ENCODE peak calls at places on chromosomes 12 and 14, in five cellular contexts. P, U, W, Z and X are unnamed samples.

GRCh38 chr14:91067186-91067585 is 6.7 kb upstream of the RPS6KA5 start:
- DNase-seq in P (no peak), U (no peak), W (no peak), Z (no peak), X (no peak)

GRCh38 chr14:61662437-61663311 is 32.6 kb upstream of the HIF1A start:
- DNase-seq in P (peak), Z (peak), U (peak), W (no peak), X (peak)

GRCh38 chr12:109999983-110000505 is 814 bp downstream of the ANKRD13A start:
- DNase-seq in U (peak), P (peak), W (no peak), Z (no peak), X (no peak)

GRCh38 chr12:5650804-5651461 is 219.0 kb downstream of the NTF3 start:
- DNase-seq in Z (no peak), P (no peak), W (no peak), U (no peak), X (no peak)

GRCh38 chr12:79186506-79186905 is 321.9 kb downstream of the SYT1 start:
- DNase-seq in U (no peak), Z (no peak), P (no peak), W (no peak), X (no peak)

GRCh38 chr12:49984476-49984890 is 11.7 kb downstream of the AQP6 start:
- DNase-seq in P (no peak), Z (no peak), W (no peak), U (no peak), X (no peak)

GRCh38 chr12:92432724-92433281 is 270.0 kb upstream of the PLEKHG7 start:
- DNase-seq in Z (no peak), W (no peak), P (no peak), U (no peak), X (no peak)

GRCh38 chr12:55762646-55763045 is 19.7 kb downstream of the GDF11 start:
- DNase-seq in U (no peak), P (no peak), W (no peak), Z (no peak), X (no peak)

GRCh38 chr14:39957987-39958386 is 525.8 kb upstream of the FBXO33 start:
- DNase-seq in U (no peak), W (no peak), Z (no peak), P (no peak), X (no peak)

GRCh38 chr12:106910202-106910601 is 45.5 kb upstream of the TMEM263 start:
- DNase-seq in W (no peak), Z (no peak), P (no peak), U (no peak), X (no peak)

GRCh38 chr14:105060751-105061427 is 4.3 kb downstream of the GPR132 start:
- DNase-seq in Z (no peak), U (no peak), W (no peak), P (no peak), X (no peak)

GRCh38 chr14:24858684-24859083 is 191.3 kb downstream of the STXBP6 start:
- DNase-seq in P (no peak), U (no peak), W (no peak), Z (no peak), X (no peak)

GRCh38 chr12:98653866-98654493 is 8.9 kb downstream of the APAF1 start:
- DNase-seq in W (no peak), Z (no peak), P (peak), U (peak), X (no peak)

GRCh38 chr12:14994610-14995009 is 21.8 kb downstream of the PDE6H start:
- DNase-seq in U (no peak), P (no peak), W (no peak), Z (no peak), X (no peak)

GRCh38 chr12:4134833-4135597 is 138.5 kb upstream of the CCND2 start:
- DNase-seq in U (no peak), W (no peak), P (no peak), Z (no peak), X (no peak)

GRCh38 chr14:33891700-33892099 is 59.2 kb downstream of the EGLN3 start:
- DNase-seq in Z (no peak), U (no peak), P (no peak), W (no peak), X (no peak)

GRCh38 chr12:67541625-67541991 is 106.9 kb upstream of the DYRK2 start:
- DNase-seq in Z (no peak), W (no peak), P (no peak), U (no peak), X (no peak)

GRCh38 chr12:3092770-3093169 is 15.6 kb downstream of the TSPAN9 start:
- DNase-seq in Z (no peak), W (no peak), U (no peak), P (no peak), X (no peak)

GRCh38 chr12:27627123-27627835 is 69.0 kb upstream of the REP15 start:
- DNase-seq in U (peak), P (no peak), Z (no peak), W (no peak), X (no peak)

GRCh38 chr12:100794441-100795192 is at the start of gene ANO4:
- DNase-seq in W (no peak), P (no peak), U (peak), Z (no peak), X (no peak)

GRCh38 chr12:51821423-51822260 is 26.9 kb downstream of the FIGNL2 start:
- DNase-seq in W (no peak), U (no peak), P (no peak), Z (peak), X (peak)

GRCh38 chr12:92745874-92746553 is 43.2 kb downstream of the PLEKHG7 start:
- DNase-seq in W (no peak), Z (no peak), U (peak), P (peak), X (no peak)

GRCh38 chr12:49983892-49984291 is 11.1 kb downstream of the AQP6 start:
- DNase-seq in P (peak), Z (no peak), W (no peak), U (peak), X (no peak)